ENCODE peak calls at places on chromosomes 4 and X, in six cellular contexts. T is thoracic aorta, A is sigmoid colon, P is mesenchymal stem cell, K is dorsolateral prefrontal cortex, J is skeletal muscle cell. O is an unnamed sample.
A peak's percentile ranks its signal among the peaks of the same experiment; 100 is the strongest.

GRCh38 chr4:176646311-176646710 is 146.4 kb downstream of the VEGFC start:
- DNase-seq in A (no peak), P (no peak), J (no peak), K (no peak), T (no peak), O (no peak)

GRCh38 chrX:134525086-134525792 is 65.3 kb downstream of the HPRT1 start:
- DNase-seq in T (no peak), A (no peak), P (peak; percentile 7), K (no peak), J (no peak), O (no peak)

GRCh38 chr4:158259955-158260575 is 49.8 kb downstream of the TMEM144 start:
- DNase-seq in J (no peak), P (peak; percentile 38), T (no peak), K (no peak), A (no peak), O (no peak)

GRCh38 chr4:158739600-158739999 is 16.4 kb upstream of the PPID start:
- DNase-seq in J (no peak), A (no peak), T (no peak), P (no peak), K (no peak), O (no peak)

GRCh38 chr4:112896326-112896892 is 153.0 kb upstream of the ANK2 start:
- DNase-seq in A (no peak), K (no peak), T (no peak), P (peak; percentile 17), J (no peak), O (no peak)

GRCh38 chr4:56551516-56551915 is 45.9 kb downstream of the ARL9 start:
- DNase-seq in P (no peak), A (no peak), T (no peak), J (no peak), K (no peak), O (no peak)

GRCh38 chr4:172042714-172043114 is 229.5 kb downstream of the GALNTL6 start:
- DNase-seq in P (no peak), A (no peak), T (no peak), K (no peak), J (no peak), O (no peak)

GRCh38 chr4:163556169-163556568 is 61.7 kb downstream of the TMA16 start:
- DNase-seq in J (no peak), T (no peak), P (no peak), K (no peak), A (no peak), O (no peak)

GRCh38 chr4:7354937-7355336 is 79.8 kb downstream of the PSAPL1 start:
- DNase-seq in A (no peak), J (no peak), T (no peak), P (no peak), K (no peak), O (no peak)
- H3K4me3 ChIP-seq in A (no peak overlapping the region), J (no peak overlapping the region), T (no peak overlapping the region), P (no peak overlapping the region), K (no peak overlapping the region), O (no peak overlapping the region)

GRCh38 chrX:49071877-49072711 is 1.7 kb downstream of the PRAF2 start:
- DNase-seq in A (peak; percentile 94), K (peak; percentile 66), T (peak; percentile 49), J (peak; percentile 41), P (no peak), O (no peak)
- H3K4me3 ChIP-seq in A (peak overlapping the region; percentile 53), K (peak overlapping the region; percentile 68), T (peak overlapping the region; percentile 84), J (peak overlapping the region; percentile 74), P (no peak overlapping the region), O (peak overlapping the region; percentile 75)

GRCh38 chrX:2177541-2177940 is 323.2 kb downstream of the DHRSX start:
- DNase-seq in K (no peak), T (no peak), A (no peak), P (no peak), J (no peak), O (no peak)
- H3K4me3 ChIP-seq in K (no peak overlapping the region), T (no peak overlapping the region), A (no peak overlapping the region), P (no peak overlapping the region), J (no peak overlapping the region), O (no peak overlapping the region)

DNA sequence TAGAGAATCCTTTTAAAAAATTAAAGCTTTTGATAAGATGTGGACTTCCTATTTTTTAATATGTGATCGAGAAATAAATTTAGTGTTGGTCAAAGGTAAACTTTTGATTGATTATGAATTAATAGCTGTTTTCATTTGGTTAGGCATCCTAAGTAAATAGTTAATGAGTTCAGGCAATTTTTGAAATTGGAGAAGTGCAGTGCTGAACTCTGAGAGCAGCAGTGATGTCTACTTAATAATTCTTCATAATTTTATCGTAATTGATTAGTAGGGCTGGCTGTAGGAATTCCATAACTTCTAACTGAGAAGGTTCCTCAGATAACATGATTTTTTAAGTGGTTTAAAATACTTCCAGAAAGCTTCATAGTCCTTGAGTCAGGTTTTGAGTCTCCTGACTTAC is 1.5 kb downstream of the MND1 start:
- DNase-seq in J (no peak), K (no peak), T (no peak), A (no peak), P (no peak), O (no peak)
- H3K4me3 ChIP-seq in J (no peak overlapping the region), K (peak overlapping the region; percentile 83), T (peak overlapping the region; percentile 85), A (no peak overlapping the region), P (no peak overlapping the region), O (no peak overlapping the region)